ENCODE peak calls at places on chromosome 4, in four cellular contexts. N is fibroblast of lung, C is PC-9, L is heart right ventricle. A is an unnamed sample. For H3K4me1, the result is how much of the 10 kb centered on the place peaks cover.

GRCh38 chr4:83010111-83010521 is 507 bp downstream of the LIN54 start:
- DNase-seq in N (peak), C (peak), L (no peak), A (peak)

GRCh38 chr4:60216752-60217151 is 983.4 kb upstream of the ADGRL3 start:
- DNase-seq in C (no peak), N (peak), L (no peak), A (peak)

GRCh38 chr4:164748375-164748774 is 5.6 kb upstream of the SMIM31 start:
- DNase-seq in N (peak), L (no peak), C (no peak), A (no peak)

GRCh38 chr4:137430171-137430570 is 102.1 kb downstream of the PCDH18 start:
- DNase-seq in C (no peak), N (no peak), L (no peak), A (no peak)

GRCh38 chr4:112073201-112073600 is 72.1 kb upstream of the FAM241A start:
- DNase-seq in C (peak), L (no peak), N (no peak), A (peak)

GRCh38 chr4:163738521-163738920 is 244.0 kb downstream of the TMA16 start:
- DNase-seq in L (no peak), N (no peak), C (no peak), A (no peak)

GRCh38 chr4:128225148-128225547 is 62.5 kb downstream of the PGRMC2 start:
- DNase-seq in L (no peak), N (peak), C (no peak), A (no peak)

GRCh38 chr4:76883147-76883546 is 14.8 kb downstream of the SOWAHB start:
- DNase-seq in C (no peak), N (peak), L (no peak), A (no peak)

GRCh38 chr4:109496875-109497274 is 63.2 kb upstream of the MCUB start:
- DNase-seq in L (no peak), C (no peak), N (no peak), A (no peak)

GRCh38 chr4:6278801-6279197 is 9.1 kb downstream of the WFS1 start:
- DNase-seq in L (peak), C (no peak), N (peak), A (no peak)

GRCh38 chr4:175614880-175615279 is 197.2 kb downstream of the GPM6A start:
- DNase-seq in N (no peak), L (no peak), C (no peak), A (no peak)

GRCh38 chr4:58849026-58849425 is 1738.8 kb upstream of the IGFBP7 start:
- DNase-seq in C (no peak), L (no peak), N (no peak), A (no peak)

GRCh38 chr4:75673959-75674328 is 733 bp upstream of the G3BP2 start:
- DNase-seq in L (no peak), N (peak), C (no peak), A (no peak)

GRCh38 chr4:54571762-54572542 is 85.8 kb upstream of the KIT start:
- DNase-seq in N (no peak), L (no peak), C (no peak), A (no peak)

GRCh38 chr4:36870121-36870520 is 374.4 kb upstream of the NWD2 start:
- DNase-seq in L (no peak), N (no peak), C (no peak), A (no peak)

GRCh38 chr4:138300616-138301015 is 58.5 kb upstream of the SLC7A11 start:
- DNase-seq in N (no peak), C (no peak), L (no peak), A (no peak)

GRCh38 chr4:186904104-186904503 is 180.4 kb upstream of the FAT1 start:
- DNase-seq in L (no peak), C (peak), N (peak), A (peak)

GRCh38 chr4:168925789-168926490 is 84.1 kb downstream of the CBR4 start:
- DNase-seq in N (no peak), L (no peak), C (no peak), A (no peak)

GRCh38 chr4:88843067-88843723 is 145.6 kb upstream of the NAP1L5 start:
- DNase-seq in C (no peak), N (no peak), L (no peak), A (no peak)

GRCh38 chr4:137310156-137310555 is 222.1 kb downstream of the PCDH18 start:
- DNase-seq in C (no peak), L (no peak), N (peak), A (no peak)

GRCh38 chr4:159258889-159259560 is 156.1 kb downstream of the RAPGEF2 start:
- DNase-seq in C (no peak), N (no peak), L (no peak), A (no peak)

GRCh38 chr4:118969359-118969758 is 80.7 kb downstream of the SYNPO2 start:
- DNase-seq in C (no peak), L (peak), N (peak), A (no peak)

GRCh38 chr4:127140306-127140705 is 492.5 kb upstream of the INTU start:
- DNase-seq in C (no peak), L (no peak), N (peak), A (no peak)

GRCh38 chr4:42925921-42926320 is 33.4 kb downstream of the GRXCR1 start:
- DNase-seq in L (no peak), C (no peak), N (no peak), A (no peak)

GRCh38 chr4:156998500-156999174 is 27.0 kb upstream of the PDGFC start:
- DNase-seq in N (peak), C (peak), L (no peak), A (no peak)

GRCh38 chr4:184408021-184408710 is 66.2 kb downstream of the IRF2 start:
- DNase-seq in N (peak), C (no peak), L (no peak), A (no peak)

GRCh38 chr4:148333265-148333664 is 108.9 kb downstream of the NR3C2 start:
- DNase-seq in L (no peak), N (no peak), C (no peak), A (no peak)

DNA sequence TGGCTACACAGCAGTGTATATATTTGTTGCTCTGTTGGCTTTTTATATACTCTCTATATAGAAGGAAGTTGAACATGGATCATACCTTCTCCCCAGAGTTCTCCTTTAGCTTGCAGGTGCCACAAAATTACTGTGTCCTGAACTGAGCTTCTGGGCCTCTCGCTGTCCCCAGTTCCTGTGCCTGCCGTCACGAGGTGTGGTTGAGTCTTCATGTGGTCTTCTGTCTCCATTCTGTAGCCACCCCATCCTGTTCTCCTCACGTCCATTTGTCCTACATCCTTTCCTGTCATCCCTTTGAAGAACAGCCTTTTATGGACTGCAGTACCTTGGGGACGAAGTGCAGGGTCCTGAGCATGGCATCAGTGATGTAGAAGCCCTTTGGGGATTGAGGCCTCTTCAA is 14.5 kb downstream of the TMEM131L start:
- DNase-seq in C (no peak), L (no peak), N (no peak), A (no peak)
- H3K4me1 ChIP-seq in C (under half), L (under half), N (under half), A (under half)

GRCh38 chr4:1216869-1217294 is 32.0 kb downstream of the CTBP1 start:
- DNase-seq in N (no peak), C (no peak), L (peak), A (no peak)
- H3K4me1 ChIP-seq in N (under half), C (under half), L (under half), A (under half)

GRCh38 chr4:134628074-134628473 is 426.5 kb upstream of the PABPC4L start:
- DNase-seq in L (no peak), N (peak), C (no peak), A (no peak)

GRCh38 chr4:134622194-134622593 is 420.6 kb upstream of the PABPC4L start:
- DNase-seq in L (no peak), N (no peak), C (no peak), A (peak)

GRCh38 chr4:134627386-134627785 is 425.8 kb upstream of the PABPC4L start:
- DNase-seq in N (no peak), C (no peak), L (no peak), A (no peak)

DNA sequence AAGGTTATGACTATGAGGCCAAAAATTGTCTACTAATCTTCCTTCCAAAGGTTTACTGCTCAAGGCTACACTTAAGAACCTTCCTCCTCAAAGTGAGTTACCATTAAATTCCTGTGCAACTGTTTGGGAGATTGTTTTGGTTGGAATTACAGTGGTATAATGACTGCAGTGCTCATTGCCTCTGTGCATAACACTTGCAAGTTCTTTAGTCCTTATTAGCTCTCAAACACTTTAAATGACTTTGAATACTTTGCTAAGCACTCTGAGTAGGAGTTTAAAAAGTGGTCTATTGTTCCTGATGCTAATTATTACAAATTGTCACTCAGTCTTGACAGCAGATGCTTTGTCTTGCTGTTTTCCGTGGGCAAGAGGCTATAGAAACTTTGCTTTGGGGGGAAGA is 422.8 kb upstream of the PABPC4L start:
- DNase-seq in C (no peak), N (no peak), L (no peak), A (peak)
- H3K4me1 ChIP-seq in C (under half), N (under half), L (under half), A (under half)

GRCh38 chr4:81506731-81507130 is 35.0 kb upstream of the RASGEF1B start:
- DNase-seq in L (no peak), C (no peak), N (no peak), A (no peak)
- H3K4me1 ChIP-seq in L (under half), C (under half), N (under half), A (under half)

GRCh38 chr4:94409375-94409679 is 42.4 kb upstream of the PDLIM5 start:
- DNase-seq in N (no peak), C (no peak), L (no peak), A (no peak)
- H3K4me1 ChIP-seq in N (under half), C (under half), L (under half), A (under half)

GRCh38 chr4:8186883-8187282 is 12.2 kb upstream of the SH3TC1 start:
- DNase-seq in N (no peak), L (no peak), C (no peak), A (no peak)

GRCh38 chr4:8188085-8188484 is 11.0 kb upstream of the SH3TC1 start:
- DNase-seq in C (no peak), L (no peak), N (no peak), A (no peak)

GRCh38 chr4:8188743-8189550 is 10.1 kb upstream of the SH3TC1 start:
- DNase-seq in N (no peak), L (peak), C (no peak), A (peak)

GRCh38 chr4:8191136-8191747 is 7.8 kb upstream of the SH3TC1 start:
- DNase-seq in N (peak), L (peak), C (peak), A (no peak)

GRCh38 chr4:8189551-8190466 is 9.3 kb upstream of the SH3TC1 start:
- DNase-seq in N (no peak), L (no peak), C (no peak), A (no peak)
- H3K4me1 ChIP-seq in N (under half), L (under half), C (under half), A (under half)

DNA sequence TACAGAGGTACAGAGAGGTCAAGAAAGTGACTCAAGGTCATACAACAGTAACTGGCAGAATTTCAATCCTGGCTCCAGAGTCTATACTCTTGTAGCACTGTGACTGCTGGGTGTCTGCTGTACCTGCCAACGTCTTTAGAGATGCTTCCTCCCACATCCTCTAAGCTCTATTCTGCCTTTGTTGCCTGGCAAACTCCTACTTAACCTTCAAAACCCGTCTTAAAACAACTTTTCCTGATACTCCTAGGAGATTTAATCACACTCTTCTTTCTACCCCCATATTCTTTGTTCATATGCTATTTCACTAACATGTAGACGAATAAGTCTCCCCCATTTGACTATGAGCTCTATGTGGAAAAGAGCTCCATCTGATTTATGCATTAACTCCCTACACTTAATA is 16.8 kb downstream of the APBB2 start:
- DNase-seq in L (no peak), N (no peak), C (no peak), A (no peak)
- H3K4me1 ChIP-seq in L (under half), N (under half), C (under half), A (under half)

DNA sequence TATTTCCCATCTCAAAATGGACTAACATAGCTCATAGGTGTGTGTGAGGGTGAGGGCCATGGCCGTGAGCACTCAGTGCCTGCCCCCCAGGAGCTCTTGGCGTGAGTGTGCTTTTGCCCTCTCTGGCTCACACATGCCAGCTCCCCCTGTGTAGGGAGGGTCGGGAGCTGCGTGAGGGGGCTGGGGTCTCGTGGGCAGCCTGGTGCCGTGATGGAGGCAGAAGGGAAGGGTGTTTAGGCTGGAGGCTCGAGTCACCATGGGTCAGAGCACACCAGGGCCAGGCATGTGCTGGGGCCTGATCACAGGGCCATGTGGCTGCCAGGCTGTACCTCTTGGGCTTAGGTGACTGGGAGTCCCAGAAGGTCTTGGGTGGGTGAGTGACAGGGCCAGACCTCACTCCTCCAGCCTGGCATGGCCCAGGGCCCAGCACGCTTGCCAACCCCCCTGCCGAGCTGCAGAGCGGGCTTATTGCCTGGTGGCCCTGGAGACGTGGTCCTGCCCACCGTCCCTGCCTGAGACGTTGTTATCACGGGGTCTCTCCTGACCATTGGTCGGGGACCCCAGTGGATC is 44.0 kb downstream of the ADRA2C start:
- DNase-seq in L (no peak), C (no peak), N (no peak), A (no peak)
- H3K4me1 ChIP-seq in L (under half), C (under half), N (under half), A (under half)

GRCh38 chr4:113444386-113444785 is 317.2 kb downstream of the CAMK2D start:
- DNase-seq in L (no peak), N (peak), C (no peak), A (no peak)

GRCh38 chr4:113445286-113445685 is 316.3 kb downstream of the CAMK2D start:
- DNase-seq in C (no peak), N (peak), L (peak), A (peak)

GRCh38 chr4:113447695-113448265 is 313.8 kb downstream of the CAMK2D start:
- DNase-seq in C (no peak), N (no peak), L (no peak), A (no peak)

GRCh38 chr4:113447061-113447460 is 314.5 kb downstream of the CAMK2D start:
- DNase-seq in C (no peak), L (no peak), N (peak), A (no peak)

DNA sequence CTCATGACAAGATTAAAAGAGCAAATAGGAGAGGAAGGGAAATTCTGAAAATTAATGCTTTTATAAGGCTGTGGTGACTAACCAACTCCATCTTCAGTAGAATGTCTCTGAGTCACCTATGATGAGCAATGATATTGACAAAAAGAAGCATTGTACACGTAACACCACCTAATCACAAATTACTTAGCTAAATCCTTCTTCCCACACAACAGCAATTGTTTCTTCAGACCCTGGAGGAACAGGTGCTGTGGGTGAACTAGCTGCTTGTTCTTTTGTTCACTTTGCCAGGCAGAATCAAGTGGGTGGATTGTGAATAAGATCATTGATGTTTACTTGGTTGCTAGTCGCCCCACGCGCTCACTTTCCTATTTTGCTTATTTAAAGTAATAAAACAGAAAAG is 315.5 kb downstream of the CAMK2D start:
- DNase-seq in C (peak), N (peak), L (no peak), A (peak)
- H3K4me1 ChIP-seq in C (under half), N (under half), L (under half), A (under half)

DNA sequence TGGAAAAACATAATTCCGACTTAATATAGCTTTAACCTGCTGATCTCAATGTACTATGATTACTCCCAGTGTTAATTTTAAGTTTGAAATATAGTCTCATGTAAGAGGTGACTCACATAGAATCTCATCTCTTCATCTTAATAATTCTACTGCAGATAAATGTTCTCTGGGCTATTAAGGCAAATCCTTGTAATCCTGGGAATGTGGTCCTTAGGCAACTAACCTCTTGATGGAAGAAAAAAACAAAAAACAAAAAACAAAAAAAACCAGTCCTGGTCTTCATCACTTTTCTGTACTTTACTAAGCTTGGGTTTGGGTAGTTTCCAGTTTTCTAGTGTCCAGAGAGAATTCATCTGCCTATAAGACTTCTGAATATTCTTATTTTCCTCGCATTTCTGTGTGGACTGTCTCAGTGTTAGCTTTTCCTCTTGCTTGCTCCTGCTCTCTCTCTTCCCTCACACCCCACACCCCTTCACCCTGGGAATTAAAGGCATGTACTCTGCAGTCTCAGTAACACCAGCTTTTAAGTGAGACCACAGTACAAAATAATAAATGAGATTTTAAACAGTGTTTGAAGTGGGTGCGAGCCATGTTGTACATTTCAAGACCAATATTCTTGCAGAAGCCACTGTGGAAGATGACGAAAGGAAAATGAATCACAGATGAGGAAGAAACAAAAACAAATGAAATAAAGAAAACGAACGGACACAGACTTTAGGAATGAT is 51.7 kb downstream of the HAND2 start:
- DNase-seq in N (peak), L (no peak), C (no peak), A (no peak)
- H3K4me1 ChIP-seq in N (under half), L (under half), C (under half), A (under half)

A was measured in foreskin keratinocyte.